ENCODE peak calls at places on chromosomes 4 and X, in seven cellular contexts. L is aorta, H is hippocampal formation, P is NCI-H2227 treated with DMSO at 0.1 percent for 48 hours, Y is lower lobe of right lung, I is substantia nigra, S is AG10803. R is an unnamed sample.

GRCh38 chr4:73726000-73726399 is 14.4 kb upstream of the CXCL8 start:
- DNase-seq in P (no peak), I (no peak), H (no peak), L (no peak), S (peak; percentile 94), Y (no peak), R (no peak)

GRCh38 chr4:141636077-141636770 is at the start of gene IL15:
- DNase-seq in L (peak; percentile 85), I (no peak), S (no peak), H (peak; percentile 18), Y (peak; percentile 84), P (no peak), R (no peak)

GRCh38 chr4:137278431-137278830 is 253.9 kb downstream of the PCDH18 start:
- DNase-seq in I (no peak), H (no peak), Y (no peak), P (no peak), L (no peak), S (no peak), R (no peak)

GRCh38 chrX:152907084-152907651 is 9.3 kb downstream of the ZNF185 start:
- DNase-seq in L (peak; percentile 29), H (no peak), I (peak; percentile 3), S (peak; percentile 23), P (peak; percentile 53), Y (no peak), R (no peak)

GRCh38 chr4:57104706-57105560 is 5.3 kb downstream of the IGFBP7 start:
- DNase-seq in I (no peak), P (no peak), L (no peak), S (no peak), Y (no peak), H (no peak), R (no peak)

GRCh38 chr4:673349-674091 is 556 bp downstream of the ATP5ME start:
- DNase-seq in H (no peak), P (no peak), Y (peak; percentile 81), I (no peak), L (peak; percentile 77), S (peak; percentile 17), R (no peak)

GRCh38 chr4:165060938-165061337 is 7.3 kb downstream of the TRIM75 start:
- DNase-seq in S (no peak), Y (no peak), I (no peak), H (no peak), L (no peak), P (no peak), R (no peak)

GRCh38 chr4:151801547-151802516 is 41.0 kb upstream of the GATB start:
- DNase-seq in I (no peak), Y (peak; percentile 48), P (peak; percentile 1), L (no peak), H (no peak), S (peak; percentile 44), R (no peak)

GRCh38 chr4:30443289-30443688 is 276.9 kb upstream of the PCDH7 start:
- DNase-seq in L (no peak), S (no peak), P (no peak), I (no peak), Y (no peak), H (no peak), R (no peak)

GRCh38 chr4:25552580-25553271 is 102.9 kb upstream of the SLC34A2 start:
- DNase-seq in H (peak; percentile 18), P (no peak), S (no peak), L (no peak), Y (peak; percentile 82), I (peak; percentile 12), R (peak; percentile 5)

GRCh38 chr4:26484538-26484937 is 5.7 kb downstream of the CCKAR start:
- DNase-seq in I (no peak), S (peak; percentile 39), P (no peak), H (no peak), L (no peak), Y (no peak), R (no peak)

GRCh38 chr4:165715211-165715610 is 157.8 kb upstream of the TLL1 start:
- DNase-seq in S (no peak), Y (no peak), L (no peak), I (no peak), H (no peak), P (no peak), R (no peak)

GRCh38 chr4:87865960-87866598 is 33.3 kb downstream of the MEPE start:
- DNase-seq in I (no peak), S (peak; percentile 48), L (no peak), H (no peak), Y (no peak), P (no peak), R (no peak)

GRCh38 chr4:71241467-71242401 is 97.1 kb upstream of the SLC4A4 start:
- DNase-seq in L (no peak), H (no peak), S (no peak), P (no peak), I (no peak), Y (peak; percentile 67), R (no peak)

GRCh38 chrX:153382563-153383482 is 18.3 kb downstream of the PNMA6E start:
- DNase-seq in Y (no peak), H (no peak), L (no peak), I (no peak), S (no peak), P (no peak), R (no peak)

GRCh38 chr4:26197018-26197779 is 123.6 kb upstream of the RBPJ start:
- DNase-seq in P (no peak), Y (no peak), H (no peak), I (no peak), S (peak; percentile 93), L (no peak), R (no peak)

GRCh38 chrX:29858714-29859113 is 356.6 kb upstream of the MAGEB2 start:
- DNase-seq in Y (no peak), P (no peak), H (no peak), L (no peak), S (peak; percentile 20), I (no peak), R (no peak)

GRCh38 chrX:46645614-46646013 is 72.0 kb downstream of the CHST7 start:
- DNase-seq in L (no peak), S (no peak), Y (peak; percentile 44), H (no peak), P (no peak), I (no peak), R (no peak)

GRCh38 chr4:55004831-55005230 is 120.6 kb downstream of the KDR start:
- DNase-seq in H (no peak), L (no peak), S (peak; percentile 2), I (no peak), P (no peak), Y (no peak), R (no peak)

GRCh38 chr4:124386648-124387047 is 325.9 kb downstream of the ANKRD50 start:
- DNase-seq in H (no peak), L (no peak), S (no peak), I (no peak), P (no peak), Y (no peak), R (no peak)

GRCh38 chr4:134019657-134020056 is 181.9 kb downstream of the PABPC4L start:
- DNase-seq in S (no peak), I (no peak), L (no peak), Y (no peak), P (no peak), H (no peak), R (no peak)

GRCh38 chr4:164383187-164384181 is 370.4 kb upstream of the SMIM31 start:
- DNase-seq in I (peak; percentile 93), H (peak; percentile 94), L (peak; percentile 42), S (no peak), P (no peak), Y (no peak), R (peak; percentile 93)

GRCh38 chr4:81207793-81208192 is 7.2 kb downstream of the PRKG2 start:
- DNase-seq in I (no peak), Y (no peak), H (no peak), L (no peak), P (no peak), S (peak; percentile 98), R (no peak)

GRCh38 chr4:15395342-15395741 is 32.5 kb upstream of the C1QTNF7 start:
- DNase-seq in I (no peak), P (no peak), L (no peak), S (peak; percentile 22), Y (no peak), H (no peak), R (no peak)

GRCh38 chr4:76659103-76659490 is 224.1 kb downstream of the SHROOM3 start:
- DNase-seq in S (no peak), I (no peak), H (no peak), L (no peak), Y (no peak), P (no peak), R (no peak)

GRCh38 chr4:68373513-68373912 is 23.6 kb upstream of the YTHDC1 start:
- DNase-seq in L (peak; percentile 90), H (peak; percentile 74), Y (peak; percentile 75), P (peak; percentile 73), S (peak; percentile 78), I (peak; percentile 81), R (peak; percentile 82)

GRCh38 chr4:84418032-84418709 is 80.9 kb downstream of the NKX6-1 start:
- DNase-seq in Y (no peak), H (no peak), P (peak; percentile 7), S (no peak), I (no peak), L (no peak), R (no peak)

GRCh38 chrX:40406330-40406859 is 174.4 kb upstream of the ATP6AP2 start:
- DNase-seq in S (peak; percentile 1), H (no peak), I (no peak), L (no peak), P (no peak), Y (no peak), R (no peak)

GRCh38 chr4:48645225-48645794 is 134.8 kb downstream of the FRYL start:
- DNase-seq in Y (no peak), H (no peak), I (no peak), L (no peak), S (peak; percentile 43), P (no peak), R (no peak)

GRCh38 chr4:24837296-24837695 is 41.9 kb downstream of the SOD3 start:
- DNase-seq in Y (no peak), S (no peak), L (no peak), H (no peak), P (no peak), I (no peak), R (no peak)

GRCh38 chr4:107210450-107211239 is 174.5 kb upstream of the DKK2 start:
- DNase-seq in P (no peak), I (no peak), L (no peak), Y (no peak), H (no peak), S (peak; percentile 48), R (no peak)

GRCh38 chrX:55867254-55867653 is 149.7 kb downstream of the RRAGB start:
- DNase-seq in L (no peak), H (no peak), S (peak; percentile 2), P (no peak), Y (no peak), I (no peak), R (no peak)

GRCh38 chr4:48493485-48494100 is 3.5 kb downstream of the ZAR1 start:
- DNase-seq in S (no peak), H (no peak), Y (no peak), P (no peak), I (no peak), L (no peak), R (no peak)